ENCODE peak calls at places on chromosomes 1 and 21, in six cellular contexts. Z is NT2/D1, S is transverse colon, N is HAP-1, O is left ventricle myocardium inferior, C is endodermal cell. T is an unnamed sample.

GRCh38 chr1:214496126-214496525 is 55.3 kb downstream of the PTPN14 start:
- DNase-seq in Z (no peak), S (no peak), N (no peak), O (no peak), C (no peak), T (no peak)

GRCh38 chr1:225813250-225813964 is 3.5 kb downstream of the EPHX1 start:
- DNase-seq in Z (no peak), S (peak; percentile 62), N (peak; percentile 7), O (peak; percentile 68), C (peak; percentile 67), T (peak; percentile 64)

GRCh38 chr1:28642056-28642846 is 616 bp downstream of the TAF12 start:
- DNase-seq in Z (peak; percentile 49), S (no peak), N (no peak), O (no peak), C (no peak), T (no peak)

GRCh38 chr1:81695741-81696140 is 105.0 kb upstream of the ADGRL2 start:
- DNase-seq in Z (no peak), S (no peak), N (peak; percentile 41), O (no peak), C (no peak), T (no peak)

GRCh38 chr21:16002872-16003466 is 273.2 kb downstream of the USP25 start:
- DNase-seq in Z (no peak), S (no peak), N (peak; percentile 32), O (no peak), C (no peak), T (no peak)

GRCh38 chr21:46126321-46127238 is 28.7 kb downstream of the COL6A2 start:
- DNase-seq in Z (no peak), S (peak; percentile 6), N (no peak), O (no peak), C (peak; percentile 51), T (peak; percentile 64)

GRCh38 chr1:229093546-229094336 is 177.2 kb upstream of the RAB4A start:
- DNase-seq in Z (no peak), S (peak; percentile 66), N (no peak), O (no peak), C (peak; percentile 92), T (no peak)

GRCh38 chr1:165632491-165632890 is 1.5 kb downstream of the MGST3 start:
- DNase-seq in Z (no peak), S (no peak), N (peak; percentile 9), O (no peak), C (no peak), T (no peak)

GRCh38 chr1:75079535-75080290 is 54.5 kb upstream of the LHX8 start:
- DNase-seq in Z (no peak), S (no peak), N (no peak), O (no peak), C (no peak), T (no peak)

GRCh38 chr1:18907021-18907913 is 4.9 kb upstream of the ALDH4A1 start:
- DNase-seq in Z (peak; percentile 23), S (peak; percentile 44), N (peak; percentile 36), O (peak; percentile 53), C (peak; percentile 86), T (peak; percentile 78)

GRCh38 chr1:41811978-41812852 is 106.5 kb downstream of the HIVEP3 start:
- DNase-seq in Z (peak; percentile 83), S (peak; percentile 57), N (peak; percentile 28), O (peak; percentile 63), C (peak; percentile 88), T (no peak)

GRCh38 chr21:34881894-34882371 is 167.2 kb downstream of the RUNX1 start:
- DNase-seq in Z (no peak), S (no peak), N (no peak), O (no peak), C (no peak), T (no peak)

GRCh38 chr1:201156346-201156745 is 2.1 kb upstream of the TMEM9 start:
- DNase-seq in Z (no peak), S (no peak), N (no peak), O (no peak), C (no peak), T (no peak)

GRCh38 chr1:240151126-240151735 is 59.5 kb downstream of the FMN2 start:
- DNase-seq in Z (no peak), S (no peak), N (no peak), O (no peak), C (no peak), T (no peak)

GRCh38 chr21:41733951-41734689 is 32.7 kb downstream of the RIPK4 start:
- DNase-seq in Z (no peak), S (no peak), N (no peak), O (no peak), C (no peak), T (no peak)

GRCh38 chr1:92485374-92486250 is 1.1 kb downstream of the GFI1 start:
- DNase-seq in Z (no peak), S (peak; percentile 82), N (peak; percentile 39), O (peak; percentile 34), C (peak; percentile 88), T (no peak)

GRCh38 chr1:234696148-234696576 is 86.2 kb upstream of the IRF2BP2 start:
- DNase-seq in Z (no peak), S (no peak), N (no peak), O (no peak), C (no peak), T (no peak)

GRCh38 chr1:207021139-207021861 is 11.3 kb downstream of the C1orf116 start:
- DNase-seq in Z (no peak), S (no peak), N (no peak), O (no peak), C (no peak), T (no peak)

GRCh38 chr1:63323866-63324778 is 1.8 kb downstream of the FOXD3 start:
- DNase-seq in Z (no peak), S (no peak), N (no peak), O (no peak), C (peak; percentile 71), T (no peak)
- H3K4me3 ChIP-seq in Z (peak overlapping the region; percentile 56), S (peak overlapping the region; percentile 31), N (peak overlapping the region; percentile 46), O (peak overlapping the region; percentile 65), C (peak overlapping the region; percentile 56), T (peak overlapping the region; percentile 59)

GRCh38 chr1:68231627-68232303 is 558 bp downstream of the WLS start:
- DNase-seq in Z (peak; percentile 33), S (peak; percentile 69), N (peak; percentile 64), O (peak; percentile 65), C (peak; percentile 74), T (peak; percentile 83)

GRCh38 chr1:68229927-68230812 is 2.2 kb downstream of the WLS start:
- DNase-seq in Z (no peak), S (no peak), N (no peak), O (no peak), C (peak; percentile 63), T (no peak)

GRCh38 chr1:68227598-68227997 is 4.7 kb downstream of the WLS start:
- DNase-seq in Z (no peak), S (no peak), N (no peak), O (no peak), C (no peak), T (no peak)

GRCh38 chr1:68230901-68231626 is 1.3 kb downstream of the WLS start:
- DNase-seq in Z (no peak), S (peak; percentile 34), N (no peak), O (peak; percentile 26), C (peak; percentile 62), T (peak; percentile 25)

GRCh38 chr1:68228833-68229232 is 3.5 kb downstream of the WLS start:
- DNase-seq in Z (no peak), S (no peak), N (no peak), O (no peak), C (no peak), T (no peak)
- H3K27me3 ChIP-seq in Z (peaks cover 19% of the 10 kb centered on the region), S (no peaks in the 10 kb centered on the region), N (no peaks in the 10 kb centered on the region), O (no peaks in the 10 kb centered on the region), C (no peaks in the 10 kb centered on the region), T (no peaks in the 10 kb centered on the region)

GRCh38 chr1:65512967-65513777 is 92.7 kb downstream of the LEPR start:
- DNase-seq in Z (no peak), S (no peak), N (no peak), O (no peak), C (no peak), T (no peak)

GRCh38 chr1:65508051-65508450 is 87.6 kb downstream of the LEPR start:
- DNase-seq in Z (no peak), S (no peak), N (no peak), O (no peak), C (no peak), T (no peak)

GRCh38 chr1:65512383-65512782 is 91.9 kb downstream of the LEPR start:
- DNase-seq in Z (no peak), S (no peak), N (no peak), O (no peak), C (no peak), T (no peak)

GRCh38 chr1:65509912-65510680 is 89.6 kb downstream of the LEPR start:
- DNase-seq in Z (no peak), S (no peak), N (peak; percentile 7), O (no peak), C (no peak), T (no peak)

DNA sequence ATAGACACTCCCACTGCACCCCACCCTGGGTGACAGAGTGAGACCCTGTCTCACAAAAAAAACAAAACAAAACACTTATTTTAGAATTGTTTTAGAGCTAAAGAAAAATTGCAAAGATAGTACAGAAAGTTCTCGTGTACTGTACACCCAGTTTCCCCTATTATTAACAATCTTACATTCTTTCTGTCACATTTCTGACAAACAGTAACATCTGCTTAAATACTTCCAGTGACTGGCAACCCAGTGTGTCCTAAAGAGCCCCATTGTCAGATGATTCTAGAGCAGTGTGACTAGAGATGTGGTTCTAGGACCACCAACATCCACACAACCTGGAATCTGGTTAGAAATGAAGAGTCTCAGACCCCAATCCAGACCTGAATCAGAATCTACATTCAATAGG is 90.5 kb downstream of the LEPR start:
- DNase-seq in Z (no peak), S (no peak), N (no peak), O (no peak), C (no peak), T (no peak)
- H3K4me1 ChIP-seq in Z (no peaks in the 10 kb centered on the region), S (no peaks in the 10 kb centered on the region), N (no peaks in the 10 kb centered on the region), O (peaks cover 11% of the 10 kb centered on the region), C (no peaks in the 10 kb centered on the region), T (peaks cover 20% of the 10 kb centered on the region)

GRCh38 chr1:230752407-230752806 is 5.2 kb downstream of the CAPN9 start:
- DNase-seq in Z (no peak), S (peak; percentile 88), N (no peak), O (no peak), C (peak; percentile 77), T (no peak)

GRCh38 chr1:230754831-230755230 is 7.6 kb downstream of the CAPN9 start:
- DNase-seq in Z (no peak), S (no peak), N (no peak), O (peak; percentile 57), C (no peak), T (no peak)

GRCh38 chr1:230750986-230751625 is 3.9 kb downstream of the CAPN9 start:
- DNase-seq in Z (no peak), S (no peak), N (no peak), O (no peak), C (no peak), T (no peak)

GRCh38 chr1:230753191-230753585 is 6.0 kb downstream of the CAPN9 start:
- DNase-seq in Z (no peak), S (no peak), N (no peak), O (no peak), C (no peak), T (no peak)

DNA sequence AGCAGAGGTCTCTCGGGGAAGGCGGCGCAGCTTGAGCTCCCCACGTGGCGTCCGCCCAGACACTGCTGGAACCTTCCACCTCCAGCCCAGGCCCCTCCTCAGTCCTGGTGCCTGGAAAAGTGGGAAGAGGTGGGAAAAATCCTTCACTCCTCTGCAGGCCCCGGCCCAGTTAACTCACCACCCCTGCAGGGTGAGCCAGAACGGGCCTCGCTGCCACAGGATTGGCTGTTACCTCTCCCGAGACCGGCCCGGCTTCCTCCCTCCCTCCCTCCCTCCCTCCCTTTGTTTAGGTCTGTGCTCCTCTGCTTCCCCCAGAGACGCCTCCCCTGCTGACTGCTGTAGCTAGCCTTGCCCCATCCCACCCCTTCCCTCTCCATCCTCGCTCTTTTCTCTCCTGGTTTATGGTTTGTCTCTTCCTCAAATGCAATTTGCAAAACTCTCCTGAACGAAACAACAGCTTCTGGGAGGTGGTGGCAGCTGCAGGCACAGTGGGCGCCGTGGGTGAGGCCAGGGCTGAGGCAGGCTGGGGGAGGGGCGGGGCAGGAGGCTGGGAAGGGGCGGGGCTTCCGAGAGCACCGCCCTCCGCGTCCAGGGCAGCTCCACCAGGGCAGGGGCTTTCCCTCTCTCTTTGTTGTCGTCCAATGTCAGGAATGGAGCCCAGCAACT is 6.5 kb downstream of the CAPN9 start:
- DNase-seq in Z (peak; percentile 86), S (peak; percentile 71), N (peak; percentile 73), O (peak; percentile 41), C (peak; percentile 93), T (no peak)
- H3K4me3 ChIP-seq in Z (no peak overlapping the region), S (no peak overlapping the region), N (peak overlapping the region; percentile 9), O (peak overlapping the region; percentile 43), C (no peak overlapping the region), T (no peak overlapping the region)